ENCODE peak calls at places on chromosomes 11 and 22, in six cellular contexts. T is foreskin fibroblast; U is AG04450; Z is stimulated activated CD8-positive, alpha-beta memory T cell treated with anti-CD3 and anti-CD28 coated beads, Interleukin-15, amount 100 ng/mL, for 1 hour; R is NCI-H1930; F is ELF-1. B is an unnamed sample.

GRCh38 chr22:48765595-48765994 is 1062.1 kb downstream of the BRD1 start:
- DNase-seq in T (no peak), U (no peak), Z (no peak), R (no peak), F (no peak), B (no peak)

GRCh38 chr22:47837703-47838102 is 1075.3 kb downstream of the TBC1D22A start:
- DNase-seq in T (peak; percentile 2), U (no peak), Z (no peak), R (no peak), F (peak; percentile 60), B (no peak)

GRCh38 chr11:129247129-129247528 is 55.0 kb upstream of the ARHGAP32 start:
- DNase-seq in T (peak; percentile 64), U (no peak), Z (no peak), R (no peak), F (no peak), B (no peak)

GRCh38 chr11:75151346-75152047 is 590 bp downstream of the SLCO2B1 start:
- DNase-seq in T (no peak), U (no peak), Z (no peak), R (no peak), F (no peak), B (no peak)

GRCh38 chr11:123374622-123374968 is 55.5 kb upstream of the GRAMD1B start:
- DNase-seq in T (no peak), U (no peak), Z (no peak), R (no peak), F (no peak), B (no peak)

GRCh38 chr11:101428918-101429317 is 154.9 kb downstream of the TRPC6 start:
- DNase-seq in T (peak; percentile 48), U (no peak), Z (no peak), R (no peak), F (peak; percentile 55), B (no peak)

GRCh38 chr11:12478743-12479142 is 101.4 kb downstream of the PARVA start:
- DNase-seq in T (peak; percentile 77), U (no peak), Z (no peak), R (no peak), F (no peak), B (no peak)

GRCh38 chr22:20572132-20572802 is 64.9 kb downstream of the MED15 start:
- DNase-seq in T (no peak), U (no peak), Z (no peak), R (no peak), F (no peak), B (no peak)

GRCh38 chr11:32148824-32149223 is 58.0 kb downstream of the RCN1 start:
- DNase-seq in T (peak; percentile 33), U (no peak), Z (no peak), R (no peak), F (no peak), B (peak; percentile 4)

B was measured in HS-27A.